ENCODE peak calls at places on chromosomes 16 and 17, in ten cellular contexts. One of them, this sample, is unnamed. For H3K27me3, the result is how much of the 10 kb centered on the place peaks cover.

GRCh38 chr16:4328580-4329353 is 12.9 kb downstream of the GLIS2 start:
- DNase-seq in CD4-positive, CD25-positive, alpha-beta regulatory T cell: no peak
- DNase-seq in upper lobe of right lung: peak
- DNase-seq in heart right ventricle: no peak
- DNase-seq in esophagus muscularis mucosa: no peak
- DNase-seq in uterus: no peak
- DNase-seq in HCT116: no peak
- DNase-seq in stomach: no peak
- DNase-seq in neural progenitor cell: no peak
- DNase-seq in naive thymus-derived CD4-positive, alpha-beta T cell: no peak
- DNase-seq in this sample: no peak

GRCh38 chr16:819336-819735 is 18.8 kb upstream of the GNG13 start:
- DNase-seq in CD4-positive, CD25-positive, alpha-beta regulatory T cell: no peak
- DNase-seq in upper lobe of right lung: no peak
- DNase-seq in heart right ventricle: no peak
- DNase-seq in esophagus muscularis mucosa: no peak
- DNase-seq in uterus: no peak
- DNase-seq in HCT116: no peak
- DNase-seq in stomach: no peak
- DNase-seq in neural progenitor cell: no peak
- DNase-seq in naive thymus-derived CD4-positive, alpha-beta T cell: peak
- DNase-seq in this sample: no peak

GRCh38 chr16:57976331-57976796 is 5.4 kb upstream of the CNGB1 start:
- DNase-seq in CD4-positive, CD25-positive, alpha-beta regulatory T cell: no peak
- DNase-seq in upper lobe of right lung: no peak
- DNase-seq in heart right ventricle: no peak
- DNase-seq in esophagus muscularis mucosa: no peak
- DNase-seq in uterus: no peak
- DNase-seq in HCT116: no peak
- DNase-seq in stomach: no peak
- DNase-seq in neural progenitor cell: peak
- DNase-seq in naive thymus-derived CD4-positive, alpha-beta T cell: no peak
- DNase-seq in this sample: no peak

GRCh38 chr16:69243479-69243878 is 56.5 kb downstream of the SNTB2 start:
- DNase-seq in CD4-positive, CD25-positive, alpha-beta regulatory T cell: no peak
- DNase-seq in upper lobe of right lung: no peak
- DNase-seq in heart right ventricle: no peak
- DNase-seq in esophagus muscularis mucosa: no peak
- DNase-seq in uterus: no peak
- DNase-seq in HCT116: no peak
- DNase-seq in stomach: no peak
- DNase-seq in neural progenitor cell: no peak
- DNase-seq in naive thymus-derived CD4-positive, alpha-beta T cell: no peak
- DNase-seq in this sample: no peak

GRCh38 chr16:3532741-3533140 is 31.9 kb downstream of the CLUAP1 start:
- DNase-seq in CD4-positive, CD25-positive, alpha-beta regulatory T cell: no peak
- DNase-seq in upper lobe of right lung: no peak
- DNase-seq in heart right ventricle: no peak
- DNase-seq in esophagus muscularis mucosa: no peak
- DNase-seq in uterus: no peak
- DNase-seq in HCT116: no peak
- DNase-seq in stomach: no peak
- DNase-seq in neural progenitor cell: no peak
- DNase-seq in naive thymus-derived CD4-positive, alpha-beta T cell: no peak
- DNase-seq in this sample: no peak

GRCh38 chr17:61836266-61837174 is 26.8 kb downstream of the BRIP1 start:
- DNase-seq in CD4-positive, CD25-positive, alpha-beta regulatory T cell: no peak
- DNase-seq in upper lobe of right lung: no peak
- DNase-seq in heart right ventricle: no peak
- DNase-seq in esophagus muscularis mucosa: no peak
- DNase-seq in uterus: no peak
- DNase-seq in HCT116: no peak
- DNase-seq in stomach: no peak
- DNase-seq in neural progenitor cell: no peak
- DNase-seq in naive thymus-derived CD4-positive, alpha-beta T cell: no peak
- DNase-seq in this sample: no peak

GRCh38 chr16:23072769-23073549 is 76.3 kb downstream of the USP31 start:
- DNase-seq in CD4-positive, CD25-positive, alpha-beta regulatory T cell: no peak
- DNase-seq in upper lobe of right lung: no peak
- DNase-seq in heart right ventricle: no peak
- DNase-seq in esophagus muscularis mucosa: peak
- DNase-seq in uterus: no peak
- DNase-seq in HCT116: no peak
- DNase-seq in stomach: no peak
- DNase-seq in neural progenitor cell: peak
- DNase-seq in naive thymus-derived CD4-positive, alpha-beta T cell: no peak
- DNase-seq in this sample: peak

GRCh38 chr17:68327823-68328557 is 36.7 kb downstream of the ARSG start:
- DNase-seq in CD4-positive, CD25-positive, alpha-beta regulatory T cell: no peak
- DNase-seq in upper lobe of right lung: no peak
- DNase-seq in heart right ventricle: no peak
- DNase-seq in esophagus muscularis mucosa: no peak
- DNase-seq in uterus: no peak
- DNase-seq in HCT116: no peak
- DNase-seq in stomach: no peak
- DNase-seq in neural progenitor cell: no peak
- DNase-seq in naive thymus-derived CD4-positive, alpha-beta T cell: no peak
- DNase-seq in this sample: no peak

GRCh38 chr17:81519284-81520020 is 6.9 kb upstream of the ACTG1 start:
- DNase-seq in CD4-positive, CD25-positive, alpha-beta regulatory T cell: peak
- DNase-seq in upper lobe of right lung: peak
- DNase-seq in heart right ventricle: no peak
- DNase-seq in esophagus muscularis mucosa: no peak
- DNase-seq in uterus: peak
- DNase-seq in HCT116: peak
- DNase-seq in stomach: peak
- DNase-seq in neural progenitor cell: peak
- DNase-seq in naive thymus-derived CD4-positive, alpha-beta T cell: peak
- DNase-seq in this sample: peak
- H3K4me3 ChIP-seq in CD4-positive, CD25-positive, alpha-beta regulatory T cell: no peak
- H3K4me3 ChIP-seq in upper lobe of right lung: peak
- H3K4me3 ChIP-seq in heart right ventricle: peak
- H3K4me3 ChIP-seq in esophagus muscularis mucosa: peak
- H3K4me3 ChIP-seq in uterus: peak
- H3K4me3 ChIP-seq in HCT116: peak
- H3K4me3 ChIP-seq in stomach: peak
- H3K4me3 ChIP-seq in neural progenitor cell: peak
- H3K4me3 ChIP-seq in naive thymus-derived CD4-positive, alpha-beta T cell: peak
- H3K4me3 ChIP-seq in this sample: peak

DNA sequence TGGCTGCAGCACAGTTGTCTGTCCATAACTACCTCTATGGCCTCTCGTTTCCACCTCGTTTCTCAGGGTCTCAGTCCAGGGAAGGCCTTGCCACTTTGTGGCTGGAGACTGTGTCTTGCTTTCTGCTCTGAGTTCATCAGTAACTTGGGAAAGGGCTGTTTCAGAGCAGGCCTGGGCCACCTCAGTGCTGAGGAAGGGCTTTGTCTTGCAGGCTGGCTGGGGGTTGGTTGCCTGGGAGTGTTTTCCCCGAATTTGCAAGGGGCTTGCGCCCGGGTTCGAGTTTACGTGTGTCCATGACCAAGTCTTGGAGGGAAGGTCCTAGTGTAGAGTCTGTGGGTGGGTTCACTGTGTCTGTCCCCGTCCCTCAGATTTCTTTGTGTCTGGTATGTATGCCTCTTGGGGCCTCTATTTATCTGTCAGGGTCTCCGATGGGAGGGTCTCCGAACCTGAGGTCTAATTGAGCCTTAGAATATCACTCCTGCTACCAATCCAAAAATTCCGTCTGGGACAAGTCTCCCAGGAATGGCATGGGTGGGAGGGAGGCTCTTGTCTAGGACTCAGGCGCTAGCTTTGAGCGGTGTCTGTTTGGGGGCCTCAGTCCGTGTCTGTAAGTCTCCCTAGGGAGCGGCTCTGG is 594 bp upstream of the TGFB1I1 start:
- DNase-seq in CD4-positive, CD25-positive, alpha-beta regulatory T cell: no peak
- DNase-seq in upper lobe of right lung: no peak
- DNase-seq in heart right ventricle: no peak
- DNase-seq in esophagus muscularis mucosa: no peak
- DNase-seq in uterus: no peak
- DNase-seq in HCT116: no peak
- DNase-seq in stomach: no peak
- DNase-seq in neural progenitor cell: peak
- DNase-seq in naive thymus-derived CD4-positive, alpha-beta T cell: no peak
- DNase-seq in this sample: no peak
- H3K27me3 ChIP-seq in CD4-positive, CD25-positive, alpha-beta regulatory T cell: under half
- H3K27me3 ChIP-seq in upper lobe of right lung: under half
- H3K27me3 ChIP-seq in heart right ventricle: under half
- H3K27me3 ChIP-seq in esophagus muscularis mucosa: under half
- H3K27me3 ChIP-seq in uterus: under half
- H3K27me3 ChIP-seq in HCT116: under half
- H3K27me3 ChIP-seq in stomach: under half
- H3K27me3 ChIP-seq in neural progenitor cell: half or more
- H3K27me3 ChIP-seq in naive thymus-derived CD4-positive, alpha-beta T cell: under half
- H3K27me3 ChIP-seq in this sample: under half

GRCh38 chr17:15398291-15398690 is 56.9 kb upstream of the TEKT3 start:
- DNase-seq in CD4-positive, CD25-positive, alpha-beta regulatory T cell: no peak
- DNase-seq in upper lobe of right lung: no peak
- DNase-seq in heart right ventricle: no peak
- DNase-seq in esophagus muscularis mucosa: no peak
- DNase-seq in uterus: no peak
- DNase-seq in HCT116: peak
- DNase-seq in stomach: no peak
- DNase-seq in neural progenitor cell: no peak
- DNase-seq in naive thymus-derived CD4-positive, alpha-beta T cell: no peak
- DNase-seq in this sample: peak

GRCh38 chr17:15397605-15398004 is 56.2 kb upstream of the TEKT3 start:
- DNase-seq in CD4-positive, CD25-positive, alpha-beta regulatory T cell: no peak
- DNase-seq in upper lobe of right lung: no peak
- DNase-seq in heart right ventricle: no peak
- DNase-seq in esophagus muscularis mucosa: no peak
- DNase-seq in uterus: no peak
- DNase-seq in HCT116: no peak
- DNase-seq in stomach: no peak
- DNase-seq in neural progenitor cell: no peak
- DNase-seq in naive thymus-derived CD4-positive, alpha-beta T cell: no peak
- DNase-seq in this sample: no peak

GRCh38 chr17:15395091-15395490 is 53.7 kb upstream of the TEKT3 start:
- DNase-seq in CD4-positive, CD25-positive, alpha-beta regulatory T cell: no peak
- DNase-seq in upper lobe of right lung: no peak
- DNase-seq in heart right ventricle: no peak
- DNase-seq in esophagus muscularis mucosa: peak
- DNase-seq in uterus: no peak
- DNase-seq in HCT116: no peak
- DNase-seq in stomach: no peak
- DNase-seq in neural progenitor cell: no peak
- DNase-seq in naive thymus-derived CD4-positive, alpha-beta T cell: no peak
- DNase-seq in this sample: no peak

GRCh38 chr17:15392326-15392739 is 50.9 kb upstream of the TEKT3 start:
- DNase-seq in CD4-positive, CD25-positive, alpha-beta regulatory T cell: no peak
- DNase-seq in upper lobe of right lung: no peak
- DNase-seq in heart right ventricle: no peak
- DNase-seq in esophagus muscularis mucosa: no peak
- DNase-seq in uterus: peak
- DNase-seq in HCT116: no peak
- DNase-seq in stomach: no peak
- DNase-seq in neural progenitor cell: no peak
- DNase-seq in naive thymus-derived CD4-positive, alpha-beta T cell: no peak
- DNase-seq in this sample: peak

DNA sequence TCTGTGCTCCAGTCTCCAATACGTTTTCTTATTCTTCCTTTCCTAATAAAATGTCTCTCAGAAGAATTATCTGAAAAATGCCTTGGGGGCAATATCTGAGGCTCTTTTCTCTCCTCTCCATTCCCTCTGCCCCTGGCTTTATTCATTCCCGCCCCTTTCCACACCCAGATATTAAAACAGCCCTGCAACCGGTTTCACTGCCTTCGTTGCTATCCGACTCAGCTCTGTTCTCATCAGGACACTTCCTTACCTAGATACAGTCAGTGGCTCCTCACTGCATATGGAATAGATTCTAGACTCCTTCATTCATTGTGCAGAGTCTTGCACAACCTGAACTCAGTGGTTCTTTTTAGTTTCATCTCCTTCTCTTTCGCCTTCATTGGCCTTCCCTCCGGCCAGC is 52.0 kb upstream of the TEKT3 start:
- DNase-seq in CD4-positive, CD25-positive, alpha-beta regulatory T cell: no peak
- DNase-seq in upper lobe of right lung: no peak
- DNase-seq in heart right ventricle: no peak
- DNase-seq in esophagus muscularis mucosa: no peak
- DNase-seq in uterus: no peak
- DNase-seq in HCT116: no peak
- DNase-seq in stomach: no peak
- DNase-seq in neural progenitor cell: no peak
- DNase-seq in naive thymus-derived CD4-positive, alpha-beta T cell: no peak
- DNase-seq in this sample: no peak
- H3K27ac ChIP-seq in CD4-positive, CD25-positive, alpha-beta regulatory T cell: no peak
- H3K27ac ChIP-seq in upper lobe of right lung: no peak
- H3K27ac ChIP-seq in heart right ventricle: no peak
- H3K27ac ChIP-seq in esophagus muscularis mucosa: no peak
- H3K27ac ChIP-seq in uterus: no peak
- H3K27ac ChIP-seq in HCT116: no peak
- H3K27ac ChIP-seq in stomach: no peak
- H3K27ac ChIP-seq in neural progenitor cell: no peak
- H3K27ac ChIP-seq in naive thymus-derived CD4-positive, alpha-beta T cell: no peak
- H3K27ac ChIP-seq in this sample: no peak

GRCh38 chr16:88803264-88803987 is at the start of gene CDT1:
- DNase-seq in CD4-positive, CD25-positive, alpha-beta regulatory T cell: peak
- DNase-seq in upper lobe of right lung: peak
- DNase-seq in heart right ventricle: peak
- DNase-seq in esophagus muscularis mucosa: no peak
- DNase-seq in uterus: peak
- DNase-seq in HCT116: peak
- DNase-seq in stomach: peak
- DNase-seq in neural progenitor cell: peak
- DNase-seq in naive thymus-derived CD4-positive, alpha-beta T cell: peak
- DNase-seq in this sample: peak

GRCh38 chr16:88805340-88805715 is 1.7 kb downstream of the CDT1 start:
- DNase-seq in CD4-positive, CD25-positive, alpha-beta regulatory T cell: no peak
- DNase-seq in upper lobe of right lung: peak
- DNase-seq in heart right ventricle: no peak
- DNase-seq in esophagus muscularis mucosa: no peak
- DNase-seq in uterus: no peak
- DNase-seq in HCT116: no peak
- DNase-seq in stomach: no peak
- DNase-seq in neural progenitor cell: no peak
- DNase-seq in naive thymus-derived CD4-positive, alpha-beta T cell: no peak
- DNase-seq in this sample: no peak

GRCh38 chr16:88804552-88805339 is 1.2 kb downstream of the CDT1 start:
- DNase-seq in CD4-positive, CD25-positive, alpha-beta regulatory T cell: no peak
- DNase-seq in upper lobe of right lung: peak
- DNase-seq in heart right ventricle: no peak
- DNase-seq in esophagus muscularis mucosa: no peak
- DNase-seq in uterus: no peak
- DNase-seq in HCT116: no peak
- DNase-seq in stomach: no peak
- DNase-seq in neural progenitor cell: no peak
- DNase-seq in naive thymus-derived CD4-positive, alpha-beta T cell: no peak
- DNase-seq in this sample: no peak

GRCh38 chr16:88805887-88806393 is 2.4 kb downstream of the CDT1 start:
- DNase-seq in CD4-positive, CD25-positive, alpha-beta regulatory T cell: no peak
- DNase-seq in upper lobe of right lung: peak
- DNase-seq in heart right ventricle: no peak
- DNase-seq in esophagus muscularis mucosa: no peak
- DNase-seq in uterus: no peak
- DNase-seq in HCT116: no peak
- DNase-seq in stomach: no peak
- DNase-seq in neural progenitor cell: no peak
- DNase-seq in naive thymus-derived CD4-positive, alpha-beta T cell: no peak
- DNase-seq in this sample: no peak

DNA sequence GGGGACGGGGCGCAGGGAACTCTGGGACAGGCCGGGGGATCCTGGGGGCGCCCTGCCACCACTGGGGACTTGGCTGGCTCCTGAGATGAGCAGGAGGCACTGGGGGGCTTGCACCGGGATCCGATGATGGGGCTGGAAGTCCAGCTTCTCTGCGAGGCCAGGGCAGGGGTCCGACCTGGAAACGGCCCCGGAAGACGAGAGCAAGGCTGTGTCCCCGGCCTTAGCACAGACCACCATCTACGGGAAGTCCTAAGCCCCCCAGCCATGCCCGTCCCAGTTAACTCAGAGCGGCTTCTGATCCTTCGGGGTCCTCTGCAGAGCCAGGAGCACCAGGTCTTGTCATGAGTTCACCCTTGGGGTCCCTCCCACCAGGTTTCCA is 573 bp downstream of the CDT1 start:
- DNase-seq in CD4-positive, CD25-positive, alpha-beta regulatory T cell: no peak
- DNase-seq in upper lobe of right lung: no peak
- DNase-seq in heart right ventricle: no peak
- DNase-seq in esophagus muscularis mucosa: no peak
- DNase-seq in uterus: peak
- DNase-seq in HCT116: no peak
- DNase-seq in stomach: no peak
- DNase-seq in neural progenitor cell: no peak
- DNase-seq in naive thymus-derived CD4-positive, alpha-beta T cell: no peak
- DNase-seq in this sample: no peak
- H3K4me3 ChIP-seq in CD4-positive, CD25-positive, alpha-beta regulatory T cell: no peak
- H3K4me3 ChIP-seq in upper lobe of right lung: no peak
- H3K4me3 ChIP-seq in heart right ventricle: peak
- H3K4me3 ChIP-seq in esophagus muscularis mucosa: peak
- H3K4me3 ChIP-seq in uterus: peak
- H3K4me3 ChIP-seq in HCT116: peak
- H3K4me3 ChIP-seq in stomach: peak
- H3K4me3 ChIP-seq in neural progenitor cell: peak
- H3K4me3 ChIP-seq in naive thymus-derived CD4-positive, alpha-beta T cell: no peak
- H3K4me3 ChIP-seq in this sample: peak

This sample was measured in SJSA1.